ENCODE peak calls at places on chromosomes 3 and 15, in six cellular contexts. One of them, this sample, is unnamed.

GRCh38 chr3:53493997-53494791 is at the start of gene CACNA1D:
- DNase-seq in AG04450: no peak
- DNase-seq in stomach: peak
- DNase-seq in cardiac muscle cell: peak
- DNase-seq in mammary epithelial cell: peak
- DNase-seq in astrocyte: no peak
- DNase-seq in this sample: no peak

GRCh38 chr3:170707899-170708298 is 122.0 kb upstream of the SLC7A14 start:
- DNase-seq in AG04450: no peak
- DNase-seq in stomach: no peak
- DNase-seq in cardiac muscle cell: no peak
- DNase-seq in mammary epithelial cell: peak
- DNase-seq in astrocyte: no peak
- DNase-seq in this sample: no peak

GRCh38 chr15:49438970-49439631 is 16.1 kb downstream of the FGF7 start:
- DNase-seq in AG04450: no peak
- DNase-seq in stomach: no peak
- DNase-seq in cardiac muscle cell: peak
- DNase-seq in mammary epithelial cell: no peak
- DNase-seq in astrocyte: no peak
- DNase-seq in this sample: no peak

GRCh38 chr3:88141458-88142083 is 8.2 kb upstream of the C3orf38 start:
- DNase-seq in AG04450: no peak
- DNase-seq in stomach: no peak
- DNase-seq in cardiac muscle cell: no peak
- DNase-seq in mammary epithelial cell: peak
- DNase-seq in astrocyte: peak
- DNase-seq in this sample: no peak

GRCh38 chr15:41284425-41285177 is 47.8 kb downstream of the OIP5 start:
- DNase-seq in AG04450: no peak
- DNase-seq in stomach: no peak
- DNase-seq in cardiac muscle cell: peak
- DNase-seq in mammary epithelial cell: peak
- DNase-seq in astrocyte: no peak
- DNase-seq in this sample: no peak

GRCh38 chr3:76065975-76066374 is 280.6 kb upstream of the ZNF717 start:
- DNase-seq in AG04450: no peak
- DNase-seq in stomach: no peak
- DNase-seq in cardiac muscle cell: no peak
- DNase-seq in mammary epithelial cell: peak
- DNase-seq in astrocyte: peak
- DNase-seq in this sample: no peak

GRCh38 chr3:94794563-94794962 is 731.7 kb downstream of the NSUN3 start:
- DNase-seq in AG04450: no peak
- DNase-seq in stomach: no peak
- DNase-seq in cardiac muscle cell: no peak
- DNase-seq in mammary epithelial cell: no peak
- DNase-seq in astrocyte: no peak
- DNase-seq in this sample: no peak

GRCh38 chr3:101862453-101863165 is 13.3 kb downstream of the NFKBIZ start:
- DNase-seq in AG04450: no peak
- DNase-seq in stomach: no peak
- DNase-seq in cardiac muscle cell: no peak
- DNase-seq in mammary epithelial cell: peak
- DNase-seq in astrocyte: no peak
- DNase-seq in this sample: no peak

GRCh38 chr15:75790631-75791336 is 52.5 kb upstream of the UBE2Q2 start:
- DNase-seq in AG04450: no peak
- DNase-seq in stomach: no peak
- DNase-seq in cardiac muscle cell: no peak
- DNase-seq in mammary epithelial cell: no peak
- DNase-seq in astrocyte: no peak
- DNase-seq in this sample: no peak
- TF ChIP-seq CTCF in AG04450: no peak
- TF ChIP-seq CTCF in stomach: no peak
- TF ChIP-seq CTCF in cardiac muscle cell: no peak
- TF ChIP-seq CTCF in mammary epithelial cell: no peak
- TF ChIP-seq CTCF in astrocyte: no peak
- TF ChIP-seq CTCF in this sample: no peak

GRCh38 chr3:150238995-150239612 is 169.0 kb upstream of the TSC22D2 start:
- DNase-seq in AG04450: no peak
- DNase-seq in stomach: peak
- DNase-seq in cardiac muscle cell: peak
- DNase-seq in mammary epithelial cell: peak
- DNase-seq in astrocyte: no peak
- DNase-seq in this sample: no peak
- H3K27ac ChIP-seq in AG04450: no peak
- H3K27ac ChIP-seq in stomach: peak
- H3K27ac ChIP-seq in cardiac muscle cell: no peak
- H3K27ac ChIP-seq in mammary epithelial cell: no peak
- H3K27ac ChIP-seq in astrocyte: no peak
- H3K27ac ChIP-seq in this sample: no peak

DNA sequence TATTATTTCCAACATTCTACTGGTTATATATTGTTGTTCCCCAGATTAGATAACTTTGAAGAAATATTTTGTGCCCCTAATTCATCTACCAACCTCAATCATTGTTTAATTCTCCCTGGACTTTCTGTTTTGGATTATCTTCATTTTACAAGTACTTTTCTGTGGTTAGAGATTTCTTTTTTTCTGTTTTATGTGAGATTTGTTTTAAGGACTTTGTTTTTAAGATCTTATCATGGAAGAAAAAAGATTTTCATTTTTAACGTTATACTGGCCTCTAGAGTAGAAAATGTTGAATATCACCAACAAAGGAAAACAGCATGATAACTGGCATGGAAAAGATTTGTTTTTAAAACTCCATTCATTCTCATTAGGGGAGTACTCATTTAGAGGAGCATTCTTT is 210.9 kb upstream of the KCNMB2 start:
- DNase-seq in AG04450: peak
- DNase-seq in stomach: no peak
- DNase-seq in cardiac muscle cell: no peak
- DNase-seq in mammary epithelial cell: no peak
- DNase-seq in astrocyte: peak
- DNase-seq in this sample: no peak
- TF ChIP-seq CTCF in AG04450: peak
- TF ChIP-seq CTCF in stomach: no peak
- TF ChIP-seq CTCF in cardiac muscle cell: peak
- TF ChIP-seq CTCF in mammary epithelial cell: peak
- TF ChIP-seq CTCF in astrocyte: peak
- TF ChIP-seq CTCF in this sample: peak

GRCh38 chr15:76904461-76905012 is 603 bp downstream of the SCAPER start:
- DNase-seq in AG04450: no peak
- DNase-seq in stomach: peak
- DNase-seq in cardiac muscle cell: peak
- DNase-seq in mammary epithelial cell: peak
- DNase-seq in astrocyte: no peak
- DNase-seq in this sample: no peak
- H3K27ac ChIP-seq in AG04450: no peak
- H3K27ac ChIP-seq in stomach: peak
- H3K27ac ChIP-seq in cardiac muscle cell: peak
- H3K27ac ChIP-seq in mammary epithelial cell: peak
- H3K27ac ChIP-seq in astrocyte: peak
- H3K27ac ChIP-seq in this sample: peak

GRCh38 chr15:33766329-33766728 is 202.0 kb upstream of the CHRM5 start:
- DNase-seq in AG04450: no peak
- DNase-seq in stomach: no peak
- DNase-seq in cardiac muscle cell: no peak
- DNase-seq in mammary epithelial cell: no peak
- DNase-seq in astrocyte: no peak
- DNase-seq in this sample: no peak
- TF ChIP-seq CTCF in AG04450: peak
- TF ChIP-seq CTCF in stomach: no peak
- TF ChIP-seq CTCF in cardiac muscle cell: no peak
- TF ChIP-seq CTCF in mammary epithelial cell: peak
- TF ChIP-seq CTCF in astrocyte: no peak
- TF ChIP-seq CTCF in this sample: no peak

GRCh38 chr15:23855260-23855659 is 168.2 kb upstream of the NDN start:
- DNase-seq in AG04450: no peak
- DNase-seq in stomach: no peak
- DNase-seq in cardiac muscle cell: no peak
- DNase-seq in mammary epithelial cell: no peak
- DNase-seq in astrocyte: no peak
- DNase-seq in this sample: no peak
- H3K27ac ChIP-seq in AG04450: no peak
- H3K27ac ChIP-seq in stomach: no peak
- H3K27ac ChIP-seq in cardiac muscle cell: no peak
- H3K27ac ChIP-seq in mammary epithelial cell: no peak
- H3K27ac ChIP-seq in astrocyte: no peak
- H3K27ac ChIP-seq in this sample: no peak

GRCh38 chr15:81863157-81863556 is 182.7 kb downstream of the MEX3B start:
- DNase-seq in AG04450: peak
- DNase-seq in stomach: no peak
- DNase-seq in cardiac muscle cell: no peak
- DNase-seq in mammary epithelial cell: peak
- DNase-seq in astrocyte: peak
- DNase-seq in this sample: no peak

GRCh38 chr15:81859737-81860516 is 185.9 kb downstream of the MEX3B start:
- DNase-seq in AG04450: no peak
- DNase-seq in stomach: no peak
- DNase-seq in cardiac muscle cell: no peak
- DNase-seq in mammary epithelial cell: no peak
- DNase-seq in astrocyte: no peak
- DNase-seq in this sample: no peak

GRCh38 chr15:81856627-81857026 is 189.2 kb downstream of the MEX3B start:
- DNase-seq in AG04450: no peak
- DNase-seq in stomach: no peak
- DNase-seq in cardiac muscle cell: no peak
- DNase-seq in mammary epithelial cell: no peak
- DNase-seq in astrocyte: no peak
- DNase-seq in this sample: no peak

GRCh38 chr15:81858136-81858535 is 187.7 kb downstream of the MEX3B start:
- DNase-seq in AG04450: no peak
- DNase-seq in stomach: no peak
- DNase-seq in cardiac muscle cell: no peak
- DNase-seq in mammary epithelial cell: no peak
- DNase-seq in astrocyte: no peak
- DNase-seq in this sample: no peak

DNA sequence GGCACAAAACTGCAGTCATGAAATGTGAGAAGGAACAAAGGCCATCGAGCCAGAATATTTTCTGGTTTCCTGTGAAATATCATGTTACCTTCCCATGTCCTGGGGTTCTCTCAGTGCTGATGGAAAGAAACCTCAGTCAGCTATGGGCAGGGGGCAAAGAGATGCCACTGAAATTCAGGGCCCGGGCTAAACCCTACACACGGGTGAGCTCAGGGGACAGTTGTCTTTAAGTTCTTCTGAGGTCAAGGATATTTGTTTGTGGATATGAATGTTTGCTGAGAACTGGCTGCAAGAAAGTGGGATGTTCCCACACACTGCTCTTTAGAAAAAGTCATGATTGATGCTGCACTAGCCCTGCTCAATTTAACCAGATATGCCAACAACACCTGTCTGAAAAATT is 187.2 kb downstream of the MEX3B start:
- DNase-seq in AG04450: no peak
- DNase-seq in stomach: no peak
- DNase-seq in cardiac muscle cell: no peak
- DNase-seq in mammary epithelial cell: no peak
- DNase-seq in astrocyte: no peak
- DNase-seq in this sample: no peak
- TF ChIP-seq CTCF in AG04450: no peak
- TF ChIP-seq CTCF in stomach: no peak
- TF ChIP-seq CTCF in cardiac muscle cell: no peak
- TF ChIP-seq CTCF in mammary epithelial cell: no peak
- TF ChIP-seq CTCF in astrocyte: no peak
- TF ChIP-seq CTCF in this sample: no peak

This sample was measured in coronary artery.